ENCODE peak calls at places on chromosome 5, in six cellular contexts. O is activated T-cell treated with anti-CD3 and anti-CD28 coated beads, Interleukin-2, amount 50 U/mL, for 72 hours; E is EL; Z is iris pigment epithelial cell; Q is activated effector memory CD4-positive, alpha-beta T cell treated with anti-CD3 and anti-CD28 coated beads, Interleukin-2, amount 50 U/mL, for 16 hours; B is NCI-H748 treated with DMSO at 0.1 percent for 48 hours. J is an unnamed sample.

GRCh38 chr5:9498541-9499497 is 47.1 kb downstream of the SEMA5A start:
- DNase-seq in O (no peak), E (peak), Z (peak), Q (no peak), B (peak), J (no peak)

GRCh38 chr5:72209515-72210115 is 102.3 kb downstream of the MAP1B start:
- DNase-seq in O (no peak), E (peak), Z (no peak), Q (no peak), B (no peak), J (no peak)

GRCh38 chr5:1888541-1889251 is 6.0 kb upstream of the IRX4 start:
- DNase-seq in O (no peak), E (no peak), Z (no peak), Q (no peak), B (no peak), J (no peak)

GRCh38 chr5:168002116-168002515 is 289.3 kb upstream of the WWC1 start:
- DNase-seq in O (no peak), E (no peak), Z (no peak), Q (no peak), B (no peak), J (no peak)

GRCh38 chr5:91146905-91147600 is 236.1 kb downstream of the ARRDC3 start:
- DNase-seq in O (no peak), E (no peak), Z (peak), Q (no peak), B (no peak), J (no peak)

GRCh38 chr5:56319281-56320242 is 86.4 kb upstream of the ANKRD55 start:
- DNase-seq in O (no peak), E (peak), Z (peak), Q (no peak), B (no peak), J (no peak)

GRCh38 chr5:37771731-37772130 is 68.1 kb downstream of the GDNF start:
- DNase-seq in O (no peak), E (peak), Z (peak), Q (no peak), B (no peak), J (no peak)

GRCh38 chr5:1140188-1140817 is 28.4 kb upstream of the SLC12A7 start:
- DNase-seq in O (peak), E (peak), Z (peak), Q (peak), B (peak), J (peak)

GRCh38 chr5:102722930-102723329 is 32.2 kb upstream of the PAM start:
- DNase-seq in O (no peak), E (peak), Z (peak), Q (no peak), B (no peak), J (no peak)

GRCh38 chr5:57317341-57317740 is 143.5 kb downstream of the GPBP1 start:
- DNase-seq in O (no peak), E (no peak), Z (peak), Q (no peak), B (no peak), J (no peak)

GRCh38 chr5:122547219-122547618 is 227.7 kb upstream of the SNX2 start:
- DNase-seq in O (no peak), E (no peak), Z (no peak), Q (no peak), B (no peak), J (no peak)

GRCh38 chr5:93782978-93783377 is 41.6 kb upstream of the POU5F2 start:
- DNase-seq in O (no peak), E (peak), Z (peak), Q (no peak), B (no peak), J (no peak)

GRCh38 chr5:135553688-135554462 is 18.1 kb upstream of the NEUROG1 start:
- DNase-seq in O (no peak), E (peak), Z (no peak), Q (no peak), B (peak), J (no peak)

GRCh38 chr5:120848883-120849282 is 384.8 kb downstream of the PRR16 start:
- DNase-seq in O (no peak), E (peak), Z (no peak), Q (no peak), B (no peak), J (no peak)

GRCh38 chr5:177098103-177098771 is 11.5 kb downstream of the FGFR4 start:
- DNase-seq in O (no peak), E (no peak), Z (no peak), Q (no peak), B (no peak), J (no peak)

GRCh38 chr5:154654484-154655375 is 100.4 kb upstream of the LARP1 start:
- DNase-seq in O (no peak), E (no peak), Z (peak), Q (peak), B (no peak), J (no peak)

GRCh38 chr5:97534166-97534565 is 351.1 kb upstream of the RIOK2 start:
- DNase-seq in O (peak), E (peak), Z (peak), Q (no peak), B (no peak), J (peak)

GRCh38 chr5:14557840-14558239 is 23.8 kb upstream of the OTULINL start:
- DNase-seq in O (no peak), E (no peak), Z (peak), Q (no peak), B (no peak), J (no peak)

GRCh38 chr5:130278136-130278535 is 373.9 kb downstream of the CHSY3 start:
- DNase-seq in O (no peak), E (no peak), Z (no peak), Q (no peak), B (no peak), J (no peak)

GRCh38 chr5:110510146-110510545 is 216.3 kb downstream of the TMEM232 start:
- DNase-seq in O (no peak), E (no peak), Z (no peak), Q (no peak), B (no peak), J (no peak)

GRCh38 chr5:61575103-61575502 is 243.0 kb downstream of the ZSWIM6 start:
- DNase-seq in O (no peak), E (peak), Z (peak), Q (no peak), B (no peak), J (no peak)

J was measured in germinal center.